ENCODE peak calls at places on chromosomes 1 and 21, in seven cellular contexts. X is colonic mucosa, J is IMR-90, Y is neural progenitor cell, U is mammary epithelial cell, T is body of pancreas, O is tibial artery. F is an unnamed sample.

GRCh38 chr1:7268983-7269382 is 483.7 kb downstream of the CAMTA1 start:
- DNase-seq in X (peak), T (no peak), U (no peak), O (no peak), J (no peak), Y (no peak), F (no peak)

GRCh38 chr1:44565265-44565750 is 109.0 kb downstream of the TMEM53 start:
- DNase-seq in X (no peak), O (no peak), U (no peak), T (no peak), Y (peak), J (no peak), F (no peak)

GRCh38 chr21:17585875-17586450 is 26.7 kb downstream of the BTG3 start:
- DNase-seq in O (no peak), X (peak), U (peak), T (no peak), J (peak), Y (peak), F (peak)

GRCh38 chr1:7234471-7234755 is 449.2 kb downstream of the CAMTA1 start:
- DNase-seq in U (no peak), X (peak), Y (no peak), J (no peak), O (no peak), T (no peak), F (no peak)

GRCh38 chr1:25807480-25808390 is 7.7 kb downstream of the SELENON start:
- DNase-seq in X (no peak), J (no peak), U (no peak), O (peak), T (no peak), Y (no peak), F (no peak)

GRCh38 chr1:79441243-79441642 is 434.7 kb upstream of the ADGRL4 start:
- DNase-seq in T (no peak), Y (no peak), J (no peak), X (no peak), O (no peak), U (no peak), F (no peak)

GRCh38 chr21:29155118-29155932 is 24.9 kb downstream of the MAP3K7CL start:
- DNase-seq in U (peak), J (peak), O (peak), T (peak), X (no peak), Y (peak), F (peak)

GRCh38 chr1:221462345-221462744 is 279.5 kb downstream of the DUSP10 start:
- DNase-seq in J (no peak), X (no peak), U (peak), O (no peak), T (no peak), Y (no peak), F (no peak)

GRCh38 chr1:27357281-27358037 is 9.3 kb downstream of the MAP3K6 start:
- DNase-seq in O (peak), J (peak), Y (peak), X (peak), U (no peak), T (peak), F (no peak)

GRCh38 chr1:204320413-204320812 is 39.3 kb downstream of the PLEKHA6 start:
- DNase-seq in Y (no peak), O (no peak), T (no peak), J (peak), X (no peak), U (peak), F (peak)

GRCh38 chr1:67532452-67533216 is 102.4 kb upstream of the SERBP1 start:
- DNase-seq in T (peak), O (no peak), J (peak), U (peak), X (peak), Y (peak), F (peak)

GRCh38 chr1:32201011-32201855 is 838 bp downstream of the CCDC28B start:
- DNase-seq in X (peak), O (peak), J (peak), Y (peak), U (peak), T (peak), F (no peak)

GRCh38 chr1:2494323-2494693 is 18.2 kb downstream of the PLCH2 start:
- DNase-seq in U (peak), Y (no peak), T (no peak), J (peak), O (no peak), X (peak), F (peak)

GRCh38 chr1:55339681-55340080 is 124.5 kb upstream of the USP24 start:
- DNase-seq in X (no peak), U (no peak), O (no peak), Y (no peak), T (no peak), J (no peak), F (no peak)

GRCh38 chr1:86227026-86227425 is 70.5 kb upstream of the COL24A1 start:
- DNase-seq in U (no peak), J (no peak), T (no peak), X (no peak), Y (no peak), O (no peak), F (peak)

DNA sequence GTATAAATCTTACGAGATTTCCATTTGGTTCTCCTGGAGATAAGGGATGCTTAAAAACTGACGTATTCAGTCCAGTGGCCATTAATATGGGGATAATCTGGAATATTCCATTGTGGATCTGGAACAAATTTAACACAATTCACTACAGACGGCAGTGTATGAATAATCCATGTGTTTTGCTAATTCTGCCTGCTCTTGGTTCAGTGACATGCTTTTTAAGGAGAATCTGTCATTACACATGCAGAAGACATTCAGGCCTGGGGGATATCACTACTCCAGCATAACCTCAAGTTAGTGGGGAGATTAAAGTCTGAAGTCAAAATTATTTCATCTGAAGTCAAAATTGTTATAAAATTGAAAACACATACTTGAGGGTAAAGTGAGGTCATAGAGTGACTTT is 789.2 kb downstream of the USP25 start:
- DNase-seq in U (no peak), T (no peak), J (no peak), X (no peak), O (no peak), Y (no peak), F (peak)
- H3K27ac ChIP-seq in U (no peak), T (no peak), J (no peak), X (no peak), O (no peak), Y (no peak), F (no peak)

GRCh38 chr1:91831132-91831930 is 54.6 kb downstream of the TGFBR3 start:
- DNase-seq in J (peak), X (peak), T (no peak), Y (no peak), U (no peak), O (no peak), F (peak)
- H3K27ac ChIP-seq in J (no peak), X (peak), T (peak), Y (no peak), U (no peak), O (no peak), F (no peak)

DNA sequence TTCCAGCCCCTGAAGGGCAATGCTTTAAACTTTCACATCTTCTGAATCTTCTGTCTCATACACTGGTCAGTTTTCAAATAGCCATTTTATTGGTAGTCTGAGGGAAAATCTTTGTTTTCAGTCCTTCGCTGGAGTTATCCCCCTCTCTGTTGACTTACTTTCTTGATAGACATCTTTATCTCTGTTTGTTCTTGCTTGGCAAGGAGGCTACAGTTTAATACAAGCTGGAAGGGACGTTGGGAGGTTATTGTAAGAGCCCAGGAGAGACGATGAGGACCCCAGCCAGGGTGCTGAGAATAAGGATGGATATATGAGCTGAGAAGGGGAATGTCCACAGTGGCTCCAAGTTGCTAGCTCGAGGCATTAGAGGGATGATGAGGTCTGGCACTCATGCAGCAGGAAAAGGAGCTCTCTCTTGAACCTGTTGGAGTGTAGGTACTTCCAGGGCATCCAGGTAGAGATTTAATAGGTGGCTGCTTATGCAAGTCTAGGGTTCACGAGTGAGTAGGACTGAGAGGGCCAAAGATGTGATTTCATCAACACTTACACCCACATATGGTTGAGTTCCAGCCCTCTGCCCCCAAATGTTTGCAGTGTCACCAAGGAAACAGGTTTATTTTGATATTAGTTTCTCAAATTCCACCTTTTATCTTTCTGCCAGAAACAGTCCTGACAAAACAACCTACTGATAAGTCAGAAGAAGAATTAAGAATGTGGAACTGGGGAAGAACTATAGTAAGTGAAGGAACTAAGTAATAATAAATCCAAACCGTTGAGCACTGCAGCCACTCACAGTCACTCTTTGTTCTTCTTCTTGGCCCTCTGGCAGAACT is 237.3 kb upstream of the PROX1 start:
- DNase-seq in U (no peak), T (no peak), O (no peak), X (no peak), J (no peak), Y (no peak), F (no peak)
- H3K27ac ChIP-seq in U (no peak), T (no peak), O (no peak), X (no peak), J (no peak), Y (no peak), F (no peak)

DNA sequence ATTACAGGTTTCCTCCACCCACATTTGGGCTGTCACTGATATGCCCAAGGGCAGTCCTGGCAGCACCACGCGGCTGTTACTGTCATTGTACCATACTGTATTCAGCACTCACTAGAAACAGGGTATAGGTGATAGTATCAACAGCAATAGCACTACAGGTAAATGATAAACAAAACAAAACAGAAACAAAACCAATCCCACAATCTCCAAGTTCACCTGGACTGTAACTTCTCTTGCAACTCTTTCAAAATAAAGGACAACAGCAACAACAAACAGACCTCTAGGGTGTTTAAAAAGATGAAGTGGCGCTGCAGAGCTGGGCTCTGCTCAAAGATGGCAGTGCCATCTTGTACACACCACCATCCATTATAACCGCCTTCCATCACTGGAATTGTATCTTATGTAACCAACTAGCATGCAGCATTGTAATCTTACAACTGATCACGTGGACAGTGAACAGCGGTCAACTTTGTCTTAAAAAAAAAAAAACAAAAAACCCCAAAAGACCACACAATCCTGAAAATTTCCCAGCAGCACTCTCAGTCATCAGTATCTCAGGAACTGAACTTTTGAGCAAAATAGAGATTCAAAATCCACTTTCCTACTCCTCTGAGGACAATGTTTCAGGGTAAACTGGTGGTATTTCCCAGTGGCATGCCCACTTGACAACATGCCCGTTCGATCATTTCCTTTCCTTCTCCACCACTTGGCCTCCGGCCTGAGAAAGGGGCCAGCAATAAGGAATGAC is 3.8 kb downstream of the IRF2BP2 start:
- DNase-seq in O (no peak), Y (no peak), X (no peak), U (peak), T (peak), J (peak), F (no peak)
- H3K27ac ChIP-seq in O (peak), Y (no peak), X (peak), U (peak), T (peak), J (peak), F (peak)

DNA sequence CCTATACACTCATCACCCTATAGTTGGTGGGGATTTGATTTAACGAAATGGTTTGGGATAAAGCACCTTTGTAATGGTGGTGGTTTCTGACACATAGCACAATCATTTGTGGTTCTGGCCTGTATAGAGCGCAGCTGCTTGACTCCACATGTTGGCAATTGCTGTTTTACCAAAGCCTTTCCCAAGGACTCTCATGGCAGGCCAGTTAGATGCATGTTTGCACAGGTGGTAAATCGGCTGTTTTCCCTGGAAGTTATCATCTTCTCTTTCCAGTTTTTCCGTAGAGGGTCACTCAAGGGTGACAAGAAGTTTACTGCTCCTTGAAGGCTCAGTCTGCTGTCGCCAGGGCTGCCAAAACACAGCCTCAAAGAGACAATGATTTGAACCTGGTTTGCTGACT is 17.1 kb upstream of the XPR1 start:
- DNase-seq in O (no peak), T (peak), U (peak), J (peak), X (no peak), Y (no peak), F (peak)
- H3K27ac ChIP-seq in O (no peak), T (peak), U (peak), J (no peak), X (no peak), Y (no peak), F (no peak)

DNA sequence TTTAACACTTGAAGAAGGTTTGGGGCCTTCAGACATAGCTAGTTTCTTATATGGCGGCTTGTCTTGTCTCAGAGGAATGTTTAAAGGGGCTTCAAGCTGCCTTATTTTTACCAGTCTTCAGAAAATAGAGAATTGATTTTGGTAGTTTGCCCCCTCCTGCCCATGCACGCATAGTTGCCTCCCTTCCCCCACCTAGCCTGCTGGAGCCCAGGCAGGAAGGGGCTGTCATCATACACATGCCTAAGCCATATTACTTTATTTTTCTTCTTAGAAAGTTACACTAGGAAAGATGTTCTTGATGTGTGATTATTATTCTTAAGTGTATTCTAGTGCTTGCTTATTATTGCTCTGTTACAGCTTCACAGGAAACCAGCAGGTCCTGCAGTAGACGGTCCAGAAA is 18.3 kb downstream of the PBX1 start:
- DNase-seq in T (no peak), J (peak), U (no peak), O (no peak), Y (no peak), X (no peak), F (no peak)
- H3K27ac ChIP-seq in T (no peak), J (peak), U (no peak), O (peak), Y (no peak), X (peak), F (peak)

GRCh38 chr1:178023181-178023618 is 53.3 kb upstream of the SEC16B start:
- DNase-seq in O (no peak), Y (no peak), T (no peak), J (no peak), X (no peak), U (no peak), F (no peak)
- H3K27ac ChIP-seq in O (no peak), Y (no peak), T (peak), J (no peak), X (peak), U (no peak), F (no peak)

DNA sequence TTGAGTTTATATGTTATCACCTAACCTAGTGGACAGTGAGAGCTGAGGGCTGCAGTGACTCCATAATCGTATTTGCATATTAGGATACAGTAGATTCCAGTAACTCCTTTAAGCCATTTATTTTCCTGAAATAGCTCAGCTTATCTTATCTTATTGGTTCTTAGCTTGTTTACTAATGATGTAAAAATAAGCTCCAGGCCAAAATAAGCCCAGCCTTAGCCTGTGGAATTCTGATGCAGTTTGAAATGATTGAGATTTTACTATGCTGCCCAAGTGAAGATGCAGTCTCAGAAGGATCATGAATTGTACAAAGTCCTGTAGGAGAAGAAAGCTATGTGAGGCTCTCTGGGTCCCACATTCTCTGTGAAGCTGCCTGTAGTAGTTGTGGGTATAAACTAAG is 18.2 kb downstream of the ATP1A1 start:
- DNase-seq in T (no peak), J (no peak), X (no peak), Y (no peak), O (no peak), U (no peak), F (no peak)
- H3K27ac ChIP-seq in T (no peak), J (no peak), X (no peak), Y (no peak), O (no peak), U (no peak), F (no peak)

GRCh38 chr1:117413412-117413811 is 46.2 kb downstream of the MAN1A2 start:
- DNase-seq in X (no peak), O (no peak), J (no peak), Y (no peak), U (no peak), T (no peak), F (no peak)
- H3K27ac ChIP-seq in X (no peak), O (no peak), J (no peak), Y (no peak), U (no peak), T (no peak), F (no peak)

GRCh38 chr1:42703888-42704464 is 21.8 kb downstream of the YBX1 start:
- DNase-seq in X (no peak), T (no peak), U (no peak), Y (no peak), O (no peak), J (no peak), F (no peak)
- H3K27ac ChIP-seq in X (no peak), T (no peak), U (no peak), Y (no peak), O (no peak), J (no peak), F (no peak)

F was measured in astrocyte.